ENCODE peak calls at places on chromosomes 12 and 14, in seven cellular contexts. Z is SK-N-SH, O is GM12892, J is GM12878, C is GM12891, E is K562, V is H1. D is an unnamed sample.

GRCh38 chr14:103576371-103577024 is 13.7 kb downstream of the COA8 start:
- DNase-seq in Z (peak), O (no peak), J (no peak), C (no peak), E (no peak), V (no peak), D (no peak)

GRCh38 chr14:103540816-103541493 is 12.0 kb downstream of the TRMT61A start:
- DNase-seq in Z (peak), O (no peak), J (no peak), C (no peak), E (no peak), V (no peak), D (no peak)

GRCh38 chr14:68636597-68636996 is 156.3 kb downstream of the ZFP36L1 start:
- DNase-seq in Z (peak), O (no peak), J (no peak), C (no peak), E (no peak), V (peak), D (no peak)

GRCh38 chr12:86414201-86414600 is 158.0 kb upstream of the MGAT4C start:
- DNase-seq in Z (no peak), O (no peak), J (no peak), C (no peak), E (no peak), V (no peak), D (no peak)

GRCh38 chr12:31819427-31819826 is 90.6 kb upstream of the AMN1 start:
- DNase-seq in Z (no peak), O (no peak), J (no peak), C (no peak), E (no peak), V (no peak), D (no peak)

GRCh38 chr12:27359578-27360340 is 27.1 kb downstream of the BMAL2 start:
- DNase-seq in Z (no peak), O (no peak), J (no peak), C (no peak), E (no peak), V (no peak), D (peak)

GRCh38 chr14:37093364-37093763 is 79.0 kb downstream of the SLC25A21 start:
- DNase-seq in Z (no peak), O (no peak), J (no peak), C (no peak), E (no peak), V (no peak), D (no peak)

GRCh38 chr12:72035625-72036024 is 97.0 kb downstream of the TPH2 start:
- DNase-seq in Z (no peak), O (no peak), J (no peak), C (no peak), E (no peak), V (no peak), D (no peak)

GRCh38 chr12:6426882-6427671 is 17.7 kb upstream of the CD27 start:
- DNase-seq in Z (no peak), O (peak), J (peak), C (no peak), E (no peak), V (no peak), D (no peak)

GRCh38 chr12:128920468-128920867 is 67.2 kb downstream of the GLT1D1 start:
- DNase-seq in Z (no peak), O (no peak), J (no peak), C (no peak), E (no peak), V (no peak), D (no peak)

GRCh38 chr12:86334071-86334470 is 77.9 kb upstream of the MGAT4C start:
- DNase-seq in Z (no peak), O (no peak), J (no peak), C (no peak), E (no peak), V (no peak), D (no peak)

GRCh38 chr12:108004368-108004767 is 124.7 kb upstream of the WSCD2 start:
- DNase-seq in Z (no peak), O (no peak), J (no peak), C (no peak), E (peak), V (no peak), D (no peak)

GRCh38 chr14:32428149-32428548 is 99.1 kb downstream of the AKAP6 start:
- DNase-seq in Z (no peak), O (no peak), J (no peak), C (no peak), E (no peak), V (no peak), D (no peak)

GRCh38 chr12:40183745-40184144 is 41.1 kb upstream of the LRRK2 start:
- DNase-seq in Z (no peak), O (no peak), J (no peak), C (no peak), E (no peak), V (no peak), D (no peak)

GRCh38 chr14:59362533-59362932 is 102.6 kb downstream of the GPR135 start:
- DNase-seq in Z (no peak), O (no peak), J (no peak), C (no peak), E (no peak), V (no peak), D (no peak)

GRCh38 chr12:110563702-110564470 is 19.2 kb downstream of the PPTC7 start:
- DNase-seq in Z (no peak), O (no peak), J (no peak), C (no peak), E (no peak), V (no peak), D (no peak)

GRCh38 chr14:73833530-73834257 is 17.9 kb upstream of the PTGR2 start:
- DNase-seq in Z (no peak), O (no peak), J (no peak), C (no peak), E (no peak), V (no peak), D (peak)

GRCh38 chr14:74568896-74569295 is 43.1 kb downstream of the LTBP2 start:
- DNase-seq in Z (no peak), O (no peak), J (no peak), C (no peak), E (no peak), V (no peak), D (no peak)

GRCh38 chr14:90682615-90683014 is 133.6 kb downstream of the TTC7B start:
- DNase-seq in Z (no peak), O (no peak), J (no peak), C (no peak), E (no peak), V (no peak), D (no peak)

GRCh38 chr12:53743277-53744129 is 8.3 kb downstream of the CISTR start:
- DNase-seq in Z (peak), O (peak), J (no peak), C (peak), E (peak), V (peak), D (peak)

GRCh38 chr12:49811961-49812401 is 16.2 kb downstream of the NCKAP5L start:
- DNase-seq in Z (no peak), O (no peak), J (peak), C (no peak), E (no peak), V (no peak), D (no peak)

GRCh38 chr14:75010472-75010871 is 7.8 kb downstream of the EIF2B2 start:
- DNase-seq in Z (no peak), O (no peak), J (no peak), C (no peak), E (no peak), V (no peak), D (no peak)

GRCh38 chr12:115394498-115395220 is 710.7 kb upstream of the TBX3 start:
- DNase-seq in Z (no peak), O (no peak), J (no peak), C (no peak), E (no peak), V (no peak), D (peak)

GRCh38 chr12:104457746-104458644 is 1.2 kb downstream of the CHST11 start:
- DNase-seq in Z (peak), O (peak), J (no peak), C (peak), E (peak), V (peak), D (no peak)

GRCh38 chr14:105488781-105489606 is 2.1 kb upstream of the TEDC1 start:
- DNase-seq in Z (no peak), O (no peak), J (no peak), C (no peak), E (no peak), V (no peak), D (no peak)

GRCh38 chr12:40446385-40446784 is 221.6 kb downstream of the LRRK2 start:
- DNase-seq in Z (peak), O (no peak), J (no peak), C (peak), E (peak), V (no peak), D (peak)

GRCh38 chr14:82445810-82446575 is 912.3 kb upstream of the SEL1L start:
- DNase-seq in Z (no peak), O (no peak), J (no peak), C (no peak), E (no peak), V (no peak), D (no peak)

GRCh38 chr12:71865166-71865713 is 25.7 kb downstream of the TBC1D15 start:
- DNase-seq in Z (no peak), O (no peak), J (no peak), C (no peak), E (no peak), V (no peak), D (no peak)

DNA sequence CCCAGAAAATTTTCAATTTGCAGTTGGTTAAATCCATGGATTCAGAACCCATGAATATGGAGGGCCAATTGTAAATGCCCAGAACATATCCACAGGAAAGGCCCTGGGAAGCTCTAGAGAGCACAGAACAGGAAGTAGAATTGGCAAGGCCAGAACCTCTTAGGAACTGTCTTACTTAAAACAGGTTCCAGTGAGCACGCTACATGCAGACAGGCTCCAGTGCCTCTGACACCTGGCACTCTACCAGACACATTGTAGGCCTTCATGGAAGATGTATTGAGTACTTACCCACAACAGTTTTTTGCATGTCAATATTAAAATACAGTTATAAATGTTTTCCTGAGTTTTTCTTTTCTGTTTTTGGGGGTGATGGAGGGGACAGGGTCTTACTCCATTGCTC is 188.2 kb upstream of the FRMD6 start:
- DNase-seq in Z (no peak), O (no peak), J (no peak), C (no peak), E (no peak), V (no peak), D (no peak)
- TF ChIP-seq TAF1 in Z (no peak), O (no peak), J (no peak), C (no peak), E (no peak), V (no peak), D (no peak)

GRCh38 chr14:72549026-72549425 is 344.9 kb downstream of the DPF3 start:
- DNase-seq in Z (no peak), O (no peak), J (no peak), C (no peak), E (no peak), V (no peak), D (no peak)
- TF ChIP-seq TAF1 in Z (no peak), O (no peak), J (no peak), C (no peak), E (no peak), V (no peak), D (no peak)

DNA sequence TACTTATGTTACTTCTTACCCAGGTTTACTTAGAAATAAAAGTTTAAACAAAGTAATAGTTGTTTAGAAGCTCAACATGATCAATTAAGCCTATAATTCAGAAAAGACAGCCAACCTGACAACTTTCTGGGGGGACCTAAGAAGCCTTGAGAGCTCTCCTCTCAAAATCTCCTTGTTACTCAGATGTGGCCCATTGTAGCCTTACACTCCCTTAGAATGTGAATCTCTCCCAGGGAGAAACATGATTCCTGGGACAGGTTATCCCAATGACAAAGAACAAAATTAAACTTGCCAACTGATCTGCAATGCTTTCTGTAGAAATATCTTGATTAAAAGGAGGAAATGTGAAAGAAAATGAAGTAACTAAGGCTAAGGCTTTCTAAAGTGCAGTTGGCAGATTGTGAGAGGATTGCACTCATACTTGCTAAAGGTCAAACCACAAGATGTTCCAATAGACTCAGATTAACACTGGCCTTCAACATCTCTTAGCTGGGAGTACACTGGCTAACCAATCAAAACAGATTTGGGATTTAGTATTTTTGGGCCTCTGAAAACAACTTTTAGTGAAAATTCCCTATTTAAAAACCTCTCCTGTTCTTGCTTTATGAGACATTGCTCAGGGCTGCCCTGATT is 72.3 kb upstream of the TMX1 start:
- DNase-seq in Z (no peak), O (no peak), J (no peak), C (no peak), E (no peak), V (no peak), D (no peak)
- TF ChIP-seq TAF1 in Z (no peak), O (no peak), J (no peak), C (no peak), E (no peak), V (no peak), D (no peak)

DNA sequence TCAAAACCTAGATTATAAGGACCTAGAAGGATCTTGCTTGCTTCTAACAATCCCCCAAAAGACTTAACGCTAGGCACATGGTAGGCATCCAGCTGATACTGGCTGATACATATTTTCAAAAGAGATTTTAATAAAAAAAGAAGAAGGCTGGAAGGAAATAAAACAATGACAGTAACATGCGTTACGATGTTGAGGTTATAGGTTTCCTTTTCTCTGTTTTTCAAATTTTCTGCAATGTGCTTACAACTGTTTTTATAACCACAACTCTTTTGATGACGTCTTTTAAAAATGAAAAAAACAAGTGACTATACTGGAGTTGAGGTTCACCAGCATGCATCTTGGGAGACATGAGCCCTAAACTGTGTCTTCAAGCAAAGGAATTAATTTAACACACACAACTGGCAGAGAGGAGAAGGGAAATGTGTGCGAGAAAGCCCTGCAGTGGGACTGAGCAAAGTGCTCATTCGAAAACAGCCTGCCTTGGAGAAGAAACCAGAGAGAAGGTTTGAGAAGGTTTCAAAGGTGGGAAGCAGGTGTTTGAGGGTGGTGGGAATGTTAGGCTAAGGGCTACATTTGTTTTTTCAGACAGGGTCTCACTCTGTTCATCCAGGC is 80.4 kb downstream of the DUSP16 start:
- DNase-seq in Z (no peak), O (no peak), J (no peak), C (no peak), E (no peak), V (no peak), D (no peak)
- TF ChIP-seq TAF1 in Z (no peak), O (no peak), J (no peak), C (no peak), E (no peak), V (no peak), D (no peak)

DNA sequence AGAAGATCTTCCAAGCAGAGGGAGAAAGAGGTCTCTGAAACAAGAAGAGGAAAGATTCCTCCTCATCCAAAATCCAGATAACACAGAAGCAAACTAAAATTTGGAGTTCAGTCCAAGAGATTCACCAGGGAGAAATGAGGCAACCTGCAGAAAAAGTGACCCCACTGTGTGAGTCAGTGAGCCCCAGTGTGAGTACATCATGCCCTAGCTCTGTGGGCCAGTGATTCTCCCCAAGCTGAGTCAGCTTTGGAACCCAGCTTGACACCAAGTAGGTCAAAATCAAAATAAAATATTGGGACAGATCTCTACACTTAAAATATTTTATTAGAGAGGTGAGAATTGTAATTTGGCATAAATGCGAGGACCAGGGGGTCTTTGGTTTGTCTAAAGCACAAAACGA is 17.2 kb downstream of the CLEC2B start:
- DNase-seq in Z (no peak), O (no peak), J (no peak), C (no peak), E (no peak), V (no peak), D (no peak)
- TF ChIP-seq TAF1 in Z (no peak), O (no peak), J (no peak), C (no peak), E (no peak), V (no peak), D (no peak)

D was measured in HepG2.